ENCODE peak calls at places on chromosomes 12 and 14, in seven cellular contexts. One of them, this sample, is unnamed.

GRCh38 chr14:84272290-84272721 is 1257.6 kb upstream of the FLRT2 start:
- DNase-seq in K562: no peak
- DNase-seq in SK-N-SH: no peak
- DNase-seq in HCT116: no peak
- DNase-seq in GM12878: no peak
- DNase-seq in HepG2: no peak
- DNase-seq in H1: no peak
- DNase-seq in this sample: no peak

GRCh38 chr12:95390932-95391331 is 83.0 kb upstream of the METAP2 start:
- DNase-seq in K562: no peak
- DNase-seq in SK-N-SH: no peak
- DNase-seq in HCT116: no peak
- DNase-seq in GM12878: peak; percentile 20
- DNase-seq in HepG2: no peak
- DNase-seq in H1: no peak
- DNase-seq in this sample: no peak

GRCh38 chr12:124771462-124772361 is 92.0 kb downstream of the SCARB1 start:
- DNase-seq in K562: peak; percentile 87
- DNase-seq in SK-N-SH: peak; percentile 93
- DNase-seq in HCT116: peak; percentile 39
- DNase-seq in GM12878: peak; percentile 51
- DNase-seq in HepG2: peak; percentile 52
- DNase-seq in H1: peak; percentile 100
- DNase-seq in this sample: peak; percentile 62

GRCh38 chr12:6205144-6205539 is 4.9 kb downstream of the CD9 start:
- DNase-seq in K562: no peak
- DNase-seq in SK-N-SH: no peak
- DNase-seq in HCT116: no peak
- DNase-seq in GM12878: no peak
- DNase-seq in HepG2: no peak
- DNase-seq in H1: peak; percentile 65
- DNase-seq in this sample: peak; percentile 69

GRCh38 chr14:89013098-89013504 is 188.7 kb downstream of the TTC8 start:
- DNase-seq in K562: peak; percentile 50
- DNase-seq in SK-N-SH: no peak
- DNase-seq in HCT116: peak; percentile 50
- DNase-seq in GM12878: no peak
- DNase-seq in HepG2: peak; percentile 90
- DNase-seq in H1: peak; percentile 69
- DNase-seq in this sample: peak; percentile 6

GRCh38 chr12:12449533-12450025 is 92.7 kb downstream of the BORCS5 start:
- DNase-seq in K562: no peak
- DNase-seq in SK-N-SH: no peak
- DNase-seq in HCT116: no peak
- DNase-seq in GM12878: no peak
- DNase-seq in HepG2: peak; percentile 98
- DNase-seq in H1: no peak
- DNase-seq in this sample: no peak

GRCh38 chr12:94616217-94616729 is 34.1 kb downstream of the TMCC3 start:
- DNase-seq in K562: peak; percentile 88
- DNase-seq in SK-N-SH: no peak
- DNase-seq in HCT116: no peak
- DNase-seq in GM12878: no peak
- DNase-seq in HepG2: no peak
- DNase-seq in H1: no peak
- DNase-seq in this sample: peak; percentile 25

GRCh38 chr14:73269729-73270651 is 32.7 kb downstream of the PAPLN start:
- DNase-seq in K562: no peak
- DNase-seq in SK-N-SH: peak; percentile 34
- DNase-seq in HCT116: no peak
- DNase-seq in GM12878: no peak
- DNase-seq in HepG2: no peak
- DNase-seq in H1: no peak
- DNase-seq in this sample: peak; percentile 61

GRCh38 chr12:5466521-5466960 is 34.6 kb downstream of the NTF3 start:
- DNase-seq in K562: no peak
- DNase-seq in SK-N-SH: no peak
- DNase-seq in HCT116: no peak
- DNase-seq in GM12878: no peak
- DNase-seq in HepG2: no peak
- DNase-seq in H1: no peak
- DNase-seq in this sample: no peak

GRCh38 chr12:108768591-108769500 is 37.5 kb upstream of the CORO1C start:
- DNase-seq in K562: no peak
- DNase-seq in SK-N-SH: peak; percentile 46
- DNase-seq in HCT116: peak; percentile 63
- DNase-seq in GM12878: peak; percentile 17
- DNase-seq in HepG2: peak; percentile 33
- DNase-seq in H1: peak; percentile 83
- DNase-seq in this sample: no peak

GRCh38 chr14:75389679-75390078 is 38.1 kb upstream of the JDP2 start:
- DNase-seq in K562: no peak
- DNase-seq in SK-N-SH: no peak
- DNase-seq in HCT116: no peak
- DNase-seq in GM12878: no peak
- DNase-seq in HepG2: no peak
- DNase-seq in H1: no peak
- DNase-seq in this sample: no peak

GRCh38 chr12:92465786-92466185 is 237.0 kb upstream of the PLEKHG7 start:
- DNase-seq in K562: no peak
- DNase-seq in SK-N-SH: no peak
- DNase-seq in HCT116: no peak
- DNase-seq in GM12878: no peak
- DNase-seq in HepG2: no peak
- DNase-seq in H1: no peak
- DNase-seq in this sample: no peak

GRCh38 chr12:90199008-90199407 is 490.4 kb upstream of the ATP2B1 start:
- DNase-seq in K562: no peak
- DNase-seq in SK-N-SH: no peak
- DNase-seq in HCT116: no peak
- DNase-seq in GM12878: no peak
- DNase-seq in HepG2: no peak
- DNase-seq in H1: no peak
- DNase-seq in this sample: peak; percentile 91

GRCh38 chr12:10101042-10101579 is 2.3 kb upstream of the CLEC1A start:
- DNase-seq in K562: no peak
- DNase-seq in SK-N-SH: peak; percentile 14
- DNase-seq in HCT116: no peak
- DNase-seq in GM12878: no peak
- DNase-seq in HepG2: no peak
- DNase-seq in H1: no peak
- DNase-seq in this sample: peak; percentile 63

GRCh38 chr12:50441763-50442162 is 41.1 kb downstream of the LARP4 start:
- DNase-seq in K562: no peak
- DNase-seq in SK-N-SH: no peak
- DNase-seq in HCT116: no peak
- DNase-seq in GM12878: no peak
- DNase-seq in HepG2: no peak
- DNase-seq in H1: no peak
- DNase-seq in this sample: no peak

GRCh38 chr12:50440288-50440687 is 39.6 kb downstream of the LARP4 start:
- DNase-seq in K562: no peak
- DNase-seq in SK-N-SH: no peak
- DNase-seq in HCT116: no peak
- DNase-seq in GM12878: no peak
- DNase-seq in HepG2: no peak
- DNase-seq in H1: no peak
- DNase-seq in this sample: no peak

DNA sequence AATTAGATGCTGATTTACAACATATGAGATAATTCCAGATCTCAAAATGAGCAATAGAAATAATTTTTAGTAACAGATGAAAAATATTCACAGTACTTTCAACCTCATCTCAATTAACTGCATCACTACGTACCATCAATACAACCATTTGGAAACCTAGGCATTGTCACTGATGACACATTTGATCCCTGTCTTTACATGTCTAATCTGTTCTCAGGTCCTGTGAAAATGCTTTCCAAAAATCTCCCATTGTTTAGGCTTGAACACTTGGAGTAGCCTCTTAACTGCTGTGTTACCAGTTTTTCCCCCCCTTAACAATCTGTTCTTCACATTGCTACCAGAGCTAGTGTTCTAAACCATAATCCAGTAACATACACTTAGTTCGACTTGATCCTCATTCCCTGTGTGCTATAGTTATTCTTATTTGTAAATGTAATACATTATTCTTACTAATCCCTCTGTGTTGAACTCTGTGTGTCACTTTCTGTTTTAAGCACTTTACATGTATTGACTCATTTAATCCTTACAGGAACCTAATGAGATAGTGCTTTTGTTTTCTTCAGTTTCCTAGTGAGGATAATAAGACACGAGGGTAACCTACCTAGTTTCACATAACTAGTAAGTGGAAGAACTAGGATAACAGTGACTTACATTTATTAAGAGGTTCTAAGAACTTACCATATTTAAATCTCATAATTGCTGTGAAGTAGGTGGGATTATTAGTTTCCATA is 41.7 kb downstream of the LARP4 start:
- DNase-seq in K562: no peak
- DNase-seq in SK-N-SH: no peak
- DNase-seq in HCT116: no peak
- DNase-seq in GM12878: no peak
- DNase-seq in HepG2: no peak
- DNase-seq in H1: no peak
- DNase-seq in this sample: no peak
- TF ChIP-seq MAX in K562: no peak
- TF ChIP-seq MAX in SK-N-SH: no peak
- TF ChIP-seq MAX in HCT116: no peak
- TF ChIP-seq MAX in GM12878: no peak
- TF ChIP-seq MAX in HepG2: no peak
- TF ChIP-seq MAX in H1: no peak
- TF ChIP-seq MAX in this sample: no peak

DNA sequence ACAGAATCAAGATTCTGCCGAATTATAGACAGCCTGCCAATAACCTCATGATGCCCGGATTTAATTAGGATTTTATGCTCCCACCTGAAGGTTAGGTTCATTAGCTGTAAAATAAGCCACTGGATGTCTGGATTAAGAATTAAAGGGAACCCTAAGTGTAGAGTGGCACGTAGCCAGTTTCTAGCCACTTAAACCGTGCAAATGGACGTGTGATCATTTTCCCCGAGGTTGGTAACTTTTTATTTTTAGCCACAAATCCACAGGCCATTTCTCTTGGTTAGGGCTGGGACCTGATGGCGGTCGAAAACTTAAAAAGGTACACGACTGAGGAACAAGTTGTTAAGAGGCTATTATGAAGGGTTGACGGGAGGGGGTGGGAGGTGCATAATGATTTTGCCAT is 127.3 kb upstream of the TMPO start:
- DNase-seq in K562: no peak
- DNase-seq in SK-N-SH: no peak
- DNase-seq in HCT116: no peak
- DNase-seq in GM12878: no peak
- DNase-seq in HepG2: no peak
- DNase-seq in H1: no peak
- DNase-seq in this sample: no peak
- H3K79me2 ChIP-seq in K562: no peaks in the 10 kb centered on the region
- H3K79me2 ChIP-seq in SK-N-SH: no peaks in the 10 kb centered on the region
- H3K79me2 ChIP-seq in HCT116: no peaks in the 10 kb centered on the region
- H3K79me2 ChIP-seq in GM12878: no peaks in the 10 kb centered on the region
- H3K79me2 ChIP-seq in HepG2: no peaks in the 10 kb centered on the region
- H3K79me2 ChIP-seq in H1: no peaks in the 10 kb centered on the region
- H3K79me2 ChIP-seq in this sample: no peaks in the 10 kb centered on the region

GRCh38 chr14:63224196-63224595 is 20.0 kb downstream of the RHOJ start:
- DNase-seq in K562: no peak
- DNase-seq in SK-N-SH: no peak
- DNase-seq in HCT116: no peak
- DNase-seq in GM12878: no peak
- DNase-seq in HepG2: no peak
- DNase-seq in H1: no peak
- DNase-seq in this sample: no peak
- TF ChIP-seq MAX in K562: no peak
- TF ChIP-seq MAX in SK-N-SH: no peak
- TF ChIP-seq MAX in HCT116: no peak
- TF ChIP-seq MAX in GM12878: no peak
- TF ChIP-seq MAX in HepG2: no peak
- TF ChIP-seq MAX in H1: no peak
- TF ChIP-seq MAX in this sample: no peak

GRCh38 chr14:45246151-45246550 is 6.9 kb downstream of the MIS18BP1 start:
- DNase-seq in K562: no peak
- DNase-seq in SK-N-SH: no peak
- DNase-seq in HCT116: no peak
- DNase-seq in GM12878: no peak
- DNase-seq in HepG2: no peak
- DNase-seq in H1: no peak
- DNase-seq in this sample: no peak
- H3K79me2 ChIP-seq in K562: peaks cover 82% of the 10 kb centered on the region
- H3K79me2 ChIP-seq in SK-N-SH: peaks cover 87% of the 10 kb centered on the region
- H3K79me2 ChIP-seq in HCT116: no peaks in the 10 kb centered on the region
- H3K79me2 ChIP-seq in GM12878: peaks cover 92% of the 10 kb centered on the region
- H3K79me2 ChIP-seq in HepG2: peaks cover 90% of the 10 kb centered on the region
- H3K79me2 ChIP-seq in H1: peaks cover 39% of the 10 kb centered on the region
- H3K79me2 ChIP-seq in this sample: peaks cover 99% of the 10 kb centered on the region

GRCh38 chr14:61019537-61019936 is 38.5 kb downstream of the SLC38A6 start:
- DNase-seq in K562: no peak
- DNase-seq in SK-N-SH: no peak
- DNase-seq in HCT116: no peak
- DNase-seq in GM12878: no peak
- DNase-seq in HepG2: no peak
- DNase-seq in H1: no peak
- DNase-seq in this sample: no peak
- TF ChIP-seq MAX in K562: no peak
- TF ChIP-seq MAX in SK-N-SH: no peak
- TF ChIP-seq MAX in HCT116: no peak
- TF ChIP-seq MAX in GM12878: no peak
- TF ChIP-seq MAX in HepG2: no peak
- TF ChIP-seq MAX in H1: no peak
- TF ChIP-seq MAX in this sample: no peak